ENCODE peak calls at places on chromosomes 12 and 14, in nine cellular contexts. F is colonic mucosa, J is fibroblast of lung, H is HCT116, Q is IMR-90, U is MM.1S, E is SK-N-SH, I is K562, A is DND-41. K is an unnamed sample.

GRCh38 chr12:111069886-111070285 is 149.5 kb upstream of the MYL2 start:
- DNase-seq in F (no peak), J (no peak), H (no peak), Q (no peak), U (no peak), E (no peak), I (no peak), A (no peak), K (no peak)

GRCh38 chr12:26471560-26471959 is 276.2 kb downstream of the SSPN start:
- DNase-seq in F (no peak), J (peak; percentile 11), H (no peak), Q (peak; percentile 68), U (no peak), E (no peak), I (no peak), A (no peak), K (no peak)

GRCh38 chr12:124715121-124715990 is 147.9 kb upstream of the NCOR2 start:
- DNase-seq in F (peak; percentile 44), J (peak; percentile 22), H (no peak), Q (peak; percentile 35), U (no peak), E (no peak), I (peak; percentile 62), A (no peak), K (no peak)

GRCh38 chr12:129871991-129872969 is 31.5 kb downstream of the TMEM132D start:
- DNase-seq in F (no peak), J (no peak), H (no peak), Q (no peak), U (no peak), E (no peak), I (no peak), A (no peak), K (peak; percentile 98)

GRCh38 chr14:100296106-100296651 is 10.1 kb downstream of the SLC25A29 start:
- DNase-seq in F (no peak), J (no peak), H (no peak), Q (no peak), U (no peak), E (no peak), I (no peak), A (no peak), K (no peak)

GRCh38 chr14:24915958-24916595 is 133.9 kb downstream of the STXBP6 start:
- DNase-seq in F (no peak), J (no peak), H (no peak), Q (peak; percentile 16), U (no peak), E (no peak), I (no peak), A (no peak), K (no peak)

GRCh38 chr14:22650960-22651521 is 6.9 kb upstream of the OR6J1 start:
- DNase-seq in F (no peak), J (peak; percentile 41), H (peak; percentile 47), Q (no peak), U (peak; percentile 23), E (no peak), I (peak; percentile 58), A (peak; percentile 8), K (no peak)

GRCh38 chr14:49920935-49921334 is 28.1 kb downstream of the ARF6 start:
- DNase-seq in F (peak; percentile 4), J (no peak), H (no peak), Q (no peak), U (no peak), E (no peak), I (no peak), A (no peak), K (no peak)

GRCh38 chr12:18706798-18707197 is 31.0 kb downstream of the PLCZ1 start:
- DNase-seq in F (no peak), J (peak; percentile 30), H (no peak), Q (no peak), U (no peak), E (no peak), I (no peak), A (no peak), K (no peak)

GRCh38 chr12:227286-227915 is 13.4 kb upstream of the SLC6A12 start:
- DNase-seq in F (no peak), J (no peak), H (no peak), Q (no peak), U (no peak), E (no peak), I (no peak), A (no peak), K (peak; percentile 40)

GRCh38 chr12:81205394-81205793 is 127.5 kb downstream of the ACSS3 start:
- DNase-seq in F (no peak), J (no peak), H (no peak), Q (no peak), U (no peak), E (no peak), I (no peak), A (no peak), K (no peak)

GRCh38 chr12:51240971-51241370 is 2.3 kb downstream of the DAZAP2 start:
- DNase-seq in F (no peak), J (peak; percentile 43), H (no peak), Q (peak; percentile 83), U (no peak), E (no peak), I (no peak), A (no peak), K (no peak)

GRCh38 chr12:64687816-64688599 is 71.2 kb downstream of the GNS start:
- DNase-seq in F (no peak), J (peak; percentile 70), H (no peak), Q (peak; percentile 58), U (no peak), E (peak; percentile 34), I (no peak), A (no peak), K (no peak)

GRCh38 chr12:7175493-7175892 is 14.0 kb upstream of the PEX5 start:
- DNase-seq in F (no peak), J (peak; percentile 12), H (no peak), Q (peak; percentile 47), U (no peak), E (no peak), I (no peak), A (no peak), K (no peak)

DNA sequence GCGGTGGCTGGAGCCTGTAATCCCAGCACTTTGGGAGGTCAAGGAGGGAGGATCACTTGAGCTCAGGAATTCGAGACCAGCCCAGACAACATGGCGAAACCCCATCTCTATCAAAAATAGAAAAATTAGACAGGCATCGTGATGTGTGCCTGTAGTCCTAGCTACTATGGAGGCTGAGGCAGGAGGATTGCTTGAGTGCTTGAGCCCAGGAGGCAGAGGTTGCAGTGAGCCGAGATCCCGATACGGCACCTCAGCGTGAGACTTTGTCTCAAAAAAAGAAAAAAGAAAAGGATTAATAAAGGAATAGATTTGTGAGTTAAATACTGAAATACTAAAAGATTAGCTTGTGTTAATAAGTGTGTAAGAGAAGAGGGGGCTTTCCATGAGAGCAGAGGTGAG is 29.4 kb downstream of the RPGRIP1 start:
- DNase-seq in F (no peak), J (no peak), H (no peak), Q (no peak), U (no peak), E (no peak), I (peak; percentile 27), A (no peak), K (no peak)
- H3K9ac ChIP-seq in F (no peak overlapping the region), J (no peak overlapping the region), H (peak overlapping the region; percentile 26), Q (no peak overlapping the region), U (peak overlapping the region; percentile 61), E (no peak overlapping the region), I (peak overlapping the region; percentile 80), A (no peak overlapping the region), K (peak overlapping the region; percentile 49)

GRCh38 chr12:71476513-71476912 is 36.9 kb downstream of the LGR5 start:
- DNase-seq in F (no peak), J (peak; percentile 53), H (no peak), Q (peak; percentile 76), U (no peak), E (no peak), I (no peak), A (no peak), K (no peak)

GRCh38 chr12:71477609-71478008 is 38.0 kb downstream of the LGR5 start:
- DNase-seq in F (no peak), J (no peak), H (no peak), Q (no peak), U (no peak), E (no peak), I (no peak), A (no peak), K (no peak)

GRCh38 chr12:71475280-71475679 is 35.7 kb downstream of the LGR5 start:
- DNase-seq in F (no peak), J (no peak), H (no peak), Q (no peak), U (no peak), E (no peak), I (no peak), A (no peak), K (no peak)

GRCh38 chr12:71477046-71477445 is 37.4 kb downstream of the LGR5 start:
- DNase-seq in F (no peak), J (no peak), H (no peak), Q (no peak), U (no peak), E (no peak), I (no peak), A (no peak), K (no peak)

GRCh38 chr12:71478277-71478676 is 38.7 kb downstream of the LGR5 start:
- DNase-seq in F (no peak), J (no peak), H (no peak), Q (no peak), U (no peak), E (no peak), I (no peak), A (no peak), K (no peak)
- TF ChIP-seq CTCF in F (no peak), J (no peak), H (no peak), Q (peak; percentile 1), U (no peak), E (no peak), I (no peak), A (no peak), K (no peak)

GRCh38 chr14:76954791-76955190 is 73.7 kb downstream of the IRF2BPL start:
- DNase-seq in F (no peak), J (no peak), H (no peak), Q (no peak), U (no peak), E (no peak), I (no peak), A (no peak), K (no peak)
- H3K9ac ChIP-seq in F (no peak overlapping the region), J (peak overlapping the region; percentile 6), H (peak overlapping the region; percentile 78), Q (peak overlapping the region; percentile 53), U (no peak overlapping the region), E (peak overlapping the region; percentile 90), I (peak overlapping the region; percentile 6), A (no peak overlapping the region), K (no peak overlapping the region)

DNA sequence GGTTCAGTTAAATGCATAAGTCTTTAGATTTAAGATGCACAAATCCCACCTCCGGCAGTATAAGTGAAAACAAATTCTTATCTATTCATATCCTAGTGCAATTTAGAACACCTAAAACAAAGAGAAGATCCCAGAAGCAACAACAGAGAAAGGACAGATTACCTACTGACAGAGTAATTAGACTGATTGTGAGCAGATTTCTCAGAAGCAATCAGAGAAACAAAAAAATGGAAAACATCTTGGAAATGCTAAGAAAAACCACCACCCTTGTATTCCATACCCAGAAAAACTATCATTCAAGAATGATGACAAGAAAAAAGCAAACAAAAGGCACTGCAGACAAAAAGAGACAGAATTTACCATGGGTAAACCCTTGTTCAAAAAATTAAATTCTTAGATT is 47.6 kb upstream of the SELPLG start:
- DNase-seq in F (no peak), J (no peak), H (no peak), Q (no peak), U (no peak), E (no peak), I (no peak), A (no peak), K (no peak)
- TF ChIP-seq CTCF in F (no peak), J (no peak), H (no peak), Q (no peak), U (no peak), E (no peak), I (no peak), A (no peak), K (no peak)

K was measured in endodermal cell.